ENCODE peak calls at places on chromosomes 3 and 15, in eight cellular contexts. U is AG09309, L is NCI-H774, O is HCEC 1CT, C is IMR-90, G is NCI-H446, Q is BJ, B is SIG-M5. J is an unnamed sample.

GRCh38 chr15:69515508-69516290 is 63.1 kb downstream of the RPLP1 start:
- DNase-seq in Q (no peak), O (no peak), U (no peak), C (no peak), G (no peak), L (no peak), B (peak; percentile 3), J (no peak)

GRCh38 chr15:62999923-63000484 is 42.5 kb upstream of the TPM1 start:
- DNase-seq in L (no peak), G (no peak), B (no peak), O (no peak), C (no peak), Q (no peak), U (no peak), J (no peak)

GRCh38 chr3:72821170-72821781 is 27.0 kb downstream of the SHQ1 start:
- DNase-seq in O (no peak), L (no peak), U (peak; percentile 46), Q (no peak), C (peak; percentile 53), G (no peak), B (no peak), J (no peak)

GRCh38 chr15:70613259-70613658 is 150.1 kb downstream of the UACA start:
- DNase-seq in O (no peak), U (no peak), G (no peak), Q (no peak), L (no peak), C (no peak), B (no peak), J (no peak)

GRCh38 chr15:67405208-67406191 is 115.4 kb upstream of the C15orf61 start:
- DNase-seq in C (peak; percentile 79), Q (peak; percentile 23), B (no peak), G (no peak), L (no peak), U (peak; percentile 18), O (peak; percentile 40), J (no peak)

GRCh38 chr15:50665938-50666337 is 20.7 kb downstream of the TRPM7 start:
- DNase-seq in O (no peak), U (no peak), L (no peak), B (no peak), Q (no peak), G (no peak), C (no peak), J (no peak)

GRCh38 chr3:149343951-149344350 is 10.5 kb upstream of the TM4SF18 start:
- DNase-seq in G (no peak), U (no peak), B (no peak), O (no peak), L (no peak), Q (no peak), C (no peak), J (no peak)

GRCh38 chr3:151593923-151594322 is 133.1 kb upstream of the IGSF10 start:
- DNase-seq in Q (no peak), U (peak; percentile 31), O (no peak), G (no peak), C (no peak), L (no peak), B (no peak), J (no peak)

GRCh38 chr3:43857361-43858051 is 166.8 kb downstream of the ABHD5 start:
- DNase-seq in Q (no peak), G (no peak), U (no peak), C (peak; percentile 35), L (no peak), O (no peak), B (no peak), J (no peak)

GRCh38 chr3:123027292-123028232 is at the start of gene SEMA5B:
- DNase-seq in O (no peak), G (no peak), U (no peak), B (no peak), L (no peak), Q (no peak), C (no peak), J (peak; percentile 24)

GRCh38 chr3:49500408-49501257 is 30.6 kb downstream of the DAG1 start:
- DNase-seq in B (peak; percentile 56), C (peak; percentile 99), Q (peak; percentile 95), G (no peak), L (no peak), O (peak; percentile 95), U (peak; percentile 96), J (no peak)

GRCh38 chr3:124763644-124764358 is 33.5 kb downstream of the UMPS start:
- DNase-seq in G (no peak), Q (no peak), B (no peak), O (no peak), C (no peak), L (no peak), U (no peak), J (no peak)

GRCh38 chr3:57985977-57986246 is 22.3 kb upstream of the FLNB start:
- DNase-seq in Q (no peak), C (no peak), U (no peak), L (no peak), G (no peak), B (no peak), O (no peak), J (no peak)

GRCh38 chr15:41695750-41696436 is 35.7 kb downstream of the MGA start:
- DNase-seq in O (peak; percentile 68), U (no peak), L (no peak), G (no peak), C (peak; percentile 73), B (peak; percentile 73), Q (no peak), J (peak; percentile 45)

J was measured in T-cell.